ENCODE peak calls at places on chromosome 2, in seven cellular contexts. G is IMR-90, H is suprapubic skin, U is body of pancreas, W is thyroid gland, D is heart left ventricle, K is ovary. A is an unnamed sample.

GRCh38 chr2:171128461-171128860 is 32.2 kb downstream of the TLK1 start:
- DNase-seq in H (no peak), U (no peak), G (no peak), D (no peak), K (no peak), W (no peak), A (no peak)

GRCh38 chr2:157853211-157853610 is 22.9 kb downstream of the ACVR1 start:
- DNase-seq in K (no peak), W (no peak), D (no peak), G (no peak), U (no peak), H (no peak), A (no peak)

GRCh38 chr2:235852528-235852920 is 315.7 kb downstream of the GBX2 start:
- DNase-seq in W (no peak), U (no peak), D (no peak), K (no peak), G (no peak), H (no peak), A (no peak)

GRCh38 chr2:8548065-8548870 is 133.6 kb upstream of the ID2 start:
- DNase-seq in W (peak; percentile 57), G (no peak), K (no peak), U (no peak), D (no peak), H (peak; percentile 59), A (peak; percentile 3)

GRCh38 chr2:43105586-43106562 is 120.5 kb downstream of the ZFP36L2 start:
- DNase-seq in W (no peak), D (peak; percentile 65), U (peak; percentile 69), H (no peak), K (peak; percentile 64), G (peak; percentile 73), A (peak; percentile 65)

GRCh38 chr2:145752091-145752806 is 1232.3 kb upstream of the ZEB2 start:
- DNase-seq in W (peak; percentile 67), H (no peak), K (no peak), U (peak; percentile 47), G (peak; percentile 89), D (no peak), A (no peak)

GRCh38 chr2:175180701-175181103 is 808 bp downstream of the ATP5MC3 start:
- DNase-seq in K (peak; percentile 20), W (peak; percentile 48), D (peak; percentile 51), G (peak; percentile 41), H (no peak), U (peak; percentile 38), A (peak; percentile 58)

GRCh38 chr2:14552818-14553217 is 79.7 kb upstream of the LRATD1 start:
- DNase-seq in G (no peak), W (no peak), D (no peak), H (no peak), U (no peak), K (no peak), A (no peak)

GRCh38 chr2:71299507-71299906 is 32.1 kb upstream of the ZNF638 start:
- DNase-seq in U (peak; percentile 5), G (peak; percentile 36), D (no peak), W (no peak), H (no peak), K (no peak), A (no peak)

GRCh38 chr2:41723531-41723930 is 324.3 kb upstream of the PKDCC start:
- DNase-seq in G (no peak), H (no peak), K (no peak), W (no peak), U (no peak), D (no peak), A (no peak)

GRCh38 chr2:12555012-12555645 is 161.6 kb upstream of the TRIB2 start:
- DNase-seq in W (no peak), G (peak; percentile 80), D (no peak), K (no peak), H (no peak), U (no peak), A (no peak)

GRCh38 chr2:98901702-98902101 is 34.3 kb downstream of the CRACDL start:
- DNase-seq in D (no peak), U (no peak), W (no peak), K (no peak), H (peak; percentile 49), G (no peak), A (no peak)

GRCh38 chr2:163665817-163666216 is 70.0 kb downstream of the FIGN start:
- DNase-seq in D (no peak), H (no peak), G (peak; percentile 49), U (no peak), K (no peak), W (no peak), A (no peak)

GRCh38 chr2:136505462-136505861 is 259.9 kb upstream of the THSD7B start:
- DNase-seq in K (no peak), G (no peak), D (no peak), W (no peak), U (no peak), H (no peak), A (no peak)

GRCh38 chr2:37418956-37419355 is 74.5 kb downstream of the QPCT start:
- DNase-seq in W (no peak), U (no peak), K (no peak), G (peak; percentile 58), H (no peak), D (no peak), A (no peak)

GRCh38 chr2:31729442-31730092 is 148.8 kb upstream of the SRD5A2 start:
- DNase-seq in H (no peak), D (no peak), W (no peak), K (no peak), U (no peak), G (peak; percentile 35), A (no peak)

GRCh38 chr2:149033716-149034115 is 4.8 kb upstream of the LYPD6B start:
- DNase-seq in K (no peak), U (peak; percentile 61), W (no peak), G (no peak), H (no peak), D (no peak), A (peak; percentile 21)

GRCh38 chr2:215780313-215780712 is 233.0 kb downstream of the MREG start:
- DNase-seq in K (no peak), W (no peak), H (no peak), G (no peak), U (no peak), D (no peak), A (no peak)

GRCh38 chr2:160614391-160614790 is 120.8 kb upstream of the RBMS1 start:
- DNase-seq in U (no peak), D (no peak), W (no peak), H (no peak), K (no peak), G (peak; percentile 23), A (no peak)

GRCh38 chr2:107362973-107363372 is 463.7 kb upstream of the RGPD4 start:
- DNase-seq in G (no peak), K (no peak), W (no peak), U (no peak), H (no peak), D (no peak), A (no peak)

GRCh38 chr2:47195149-47195548 is 40.0 kb upstream of the STPG4 start:
- DNase-seq in H (no peak), G (no peak), D (no peak), K (no peak), U (no peak), W (no peak), A (no peak)

GRCh38 chr2:170314744-170315447 is 136.9 kb downstream of the MYO3B start:
- DNase-seq in H (no peak), D (no peak), U (peak; percentile 10), G (no peak), K (no peak), W (no peak), A (no peak)

DNA sequence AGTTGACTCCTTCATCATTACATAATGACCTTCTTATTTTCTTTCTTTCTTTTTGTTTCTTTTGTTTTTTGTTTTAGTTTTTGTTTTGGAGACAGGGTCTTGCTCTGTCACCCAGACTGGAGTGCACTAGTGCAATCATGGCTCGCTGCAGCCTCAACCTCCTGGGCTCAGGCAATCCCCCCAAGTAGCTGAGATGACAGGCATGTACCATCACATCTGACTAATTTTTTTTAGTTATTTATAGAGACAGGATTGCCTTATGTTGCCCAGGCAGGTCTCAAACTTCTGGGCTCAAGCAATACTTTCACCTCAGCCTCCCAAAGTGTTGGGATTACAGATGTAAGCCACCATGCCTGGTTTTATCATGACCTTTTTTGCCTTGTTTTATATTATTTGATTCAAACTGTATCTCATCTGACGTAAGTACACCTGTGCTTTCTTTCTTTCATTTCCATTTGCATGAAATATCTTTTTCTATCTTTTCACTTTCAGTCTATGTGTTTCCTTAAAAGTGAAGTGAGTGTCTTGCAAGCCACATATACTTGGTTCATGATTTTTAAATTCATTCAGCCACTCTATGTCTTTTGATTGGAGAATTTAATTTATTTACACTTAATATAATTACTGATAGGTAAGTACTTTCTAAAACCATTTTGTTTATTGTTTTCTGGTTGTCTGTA is 39.1 kb downstream of the SP100 start:
- DNase-seq in U (no peak), W (no peak), G (no peak), D (no peak), H (no peak), K (no peak), A (no peak)
- H3K4me3 ChIP-seq in U (no peak overlapping the region), W (no peak overlapping the region), G (no peak overlapping the region), D (no peak overlapping the region), H (no peak overlapping the region), K (no peak overlapping the region), A (no peak overlapping the region)

DNA sequence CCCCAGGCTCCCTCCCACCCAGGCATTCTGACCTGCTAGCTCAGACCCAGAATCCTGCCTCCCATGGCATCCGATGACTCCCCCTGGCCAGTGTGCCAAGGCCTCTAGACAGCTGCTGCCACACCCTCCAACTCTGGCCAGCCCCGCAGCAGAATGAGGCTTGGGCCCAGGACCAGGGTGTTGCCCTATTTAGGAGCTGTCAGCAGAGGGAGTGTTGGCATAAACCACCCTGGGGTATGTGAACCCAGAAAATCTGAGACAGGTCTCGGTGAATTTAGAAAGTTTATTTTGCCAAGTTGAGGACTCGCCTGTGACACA is 134.3 kb downstream of the KLHL29 start:
- DNase-seq in G (no peak), W (no peak), K (no peak), U (no peak), D (no peak), H (no peak), A (no peak)
- TF ChIP-seq CTCF in G (no peak), W (no peak), K (no peak), U (no peak), D (no peak), H (no peak), A (no peak)

GRCh38 chr2:676647-677055 is 555 bp downstream of the TMEM18 start:
- DNase-seq in H (peak; percentile 99), W (peak; percentile 99), D (peak; percentile 99), G (peak; percentile 98), U (peak; percentile 99), K (peak; percentile 99), A (peak; percentile 99)
- TF ChIP-seq POLR2A in H (no peak), W (no peak), D (no peak), G (no peak), U (no peak), K (no peak), A (no peak)

GRCh38 chr2:197804758-197805597 is 585 bp downstream of the PLCL1 start:
- DNase-seq in G (peak; percentile 6), D (peak; percentile 45), U (peak; percentile 5), K (peak; percentile 17), W (peak; percentile 41), H (peak; percentile 78), A (no peak)

GRCh38 chr2:197806317-197806633 is 1.9 kb downstream of the PLCL1 start:
- DNase-seq in U (no peak), K (no peak), G (no peak), W (no peak), H (no peak), D (no peak), A (no peak)

GRCh38 chr2:197804049-197804757 is at the start of gene PLCL1:
- DNase-seq in W (peak; percentile 98), H (peak; percentile 93), K (peak; percentile 89), G (peak; percentile 87), U (peak; percentile 94), D (peak; percentile 97), A (peak; percentile 90)

GRCh38 chr2:197803033-197803444 is 1.4 kb upstream of the PLCL1 start:
- DNase-seq in G (peak; percentile 63), U (peak; percentile 38), H (no peak), D (peak; percentile 43), K (no peak), W (no peak), A (no peak)

GRCh38 chr2:197805598-197806316 is 1.4 kb downstream of the PLCL1 start:
- DNase-seq in D (no peak), U (no peak), W (no peak), H (no peak), K (no peak), G (no peak), A (no peak)
- H3K4me3 ChIP-seq in D (peak overlapping the region; percentile 67), U (peak overlapping the region; percentile 77), W (peak overlapping the region; percentile 83), H (peak overlapping the region; percentile 96), K (peak overlapping the region; percentile 87), G (peak overlapping the region; percentile 62), A (peak overlapping the region; percentile 80)